ENCODE peak calls at places on chromosomes 7 and 10, in four cellular contexts. T, K, J and P are unnamed samples.
A peak's percentile ranks its signal among the peaks of the same experiment; 100 is the strongest.

GRCh38 chr7:99372275-99373085 is 2.0 kb upstream of the ARPC1B start:
- DNase-seq in J (no peak), T (no peak), K (peak; percentile 35), P (no peak)

GRCh38 chr7:103628742-103629141 is 182.7 kb upstream of the SLC26A5 start:
- DNase-seq in T (no peak), J (no peak), K (no peak), P (no peak)

GRCh38 chr7:107468824-107469223 is 1.0 kb upstream of the GPR22 start:
- DNase-seq in T (no peak), J (no peak), K (no peak), P (no peak)

GRCh38 chr7:3294432-3295100 is 6.5 kb upstream of the SDK1 start:
- DNase-seq in T (no peak), K (peak; percentile 55), J (no peak), P (no peak)

GRCh38 chr10:133453516-133454203 is at the start of gene SCART1:
- DNase-seq in J (no peak), T (no peak), K (no peak), P (no peak)

GRCh38 chr7:129617178-129617577 is 5.7 kb downstream of the NRF1 start:
- DNase-seq in K (no peak), T (no peak), J (no peak), P (no peak)

GRCh38 chr10:95363303-95363912 is 72.6 kb upstream of the PDLIM1 start:
- DNase-seq in J (no peak), K (peak; percentile 66), T (peak; percentile 36), P (peak; percentile 42)

GRCh38 chr7:117950601-117951278 is 77.5 kb upstream of the CTTNBP2 start:
- DNase-seq in J (no peak), T (no peak), K (no peak), P (no peak)

GRCh38 chr10:15197276-15197675 is 28.8 kb upstream of the NMT2 start:
- DNase-seq in K (no peak), J (no peak), T (peak; percentile 51), P (no peak)

GRCh38 chr10:32333849-32334248 is 13.1 kb downstream of the EPC1 start:
- DNase-seq in J (no peak), T (no peak), K (no peak), P (no peak)

GRCh38 chr10:132443605-132443997 is 46.6 kb downstream of the PWWP2B start:
- DNase-seq in J (no peak), T (no peak), K (no peak), P (no peak)

GRCh38 chr10:64731016-64731415 is 1209.8 kb downstream of the REEP3 start:
- DNase-seq in K (no peak), J (no peak), T (no peak), P (no peak)

GRCh38 chr7:1817061-1817712 is 147.1 kb downstream of the ELFN1 start:
- DNase-seq in K (peak; percentile 38), T (no peak), J (peak; percentile 11), P (no peak)

GRCh38 chr7:47944536-47945260 is 3.6 kb downstream of the PKD1L1 start:
- DNase-seq in J (no peak), T (no peak), K (no peak), P (no peak)

GRCh38 chr7:96097802-96098201 is 224.1 kb downstream of the SLC25A13 start:
- DNase-seq in T (peak; percentile 18), K (no peak), J (no peak), P (no peak)

GRCh38 chr7:90345548-90346319 is 782 bp upstream of the GTPBP10 start:
- DNase-seq in J (no peak), K (peak; percentile 12), T (peak; percentile 61), P (no peak)

GRCh38 chr7:6012355-6013104 is 3.5 kb downstream of the AIMP2 start:
- DNase-seq in T (no peak), J (no peak), K (no peak), P (no peak)

GRCh38 chr7:73969991-73970390 is 58.0 kb upstream of the ELN start:
- DNase-seq in K (no peak), T (no peak), J (no peak), P (no peak)

GRCh38 chr10:63554666-63555065 is 33.5 kb downstream of the REEP3 start:
- DNase-seq in T (peak; percentile 99), K (peak; percentile 25), J (no peak), P (no peak)